ENCODE peak calls at places on chromosomes 13 and 19, in five cellular contexts. One of them, this sample, is unnamed.

GRCh38 chr19:49678970-49679831 is 2.1 kb downstream of the PRMT1 start:
- DNase-seq in HCT116: no peak
- DNase-seq in left colon: no peak
- DNase-seq in activated effector memory CD4-positive, alpha-beta T cell treated with Interleukin-2 at 50 U/mL for 16 hours: no peak
- DNase-seq in NCI-H510A treated with DMSO at 0.1 percent for 48 hours: no peak
- DNase-seq in this sample: no peak

GRCh38 chr19:10502524-10503001 is 593 bp downstream of the KEAP1 start:
- DNase-seq in NCI-H510A treated with DMSO at 0.1 percent for 48 hours: peak; percentile 84
- DNase-seq in activated effector memory CD4-positive, alpha-beta T cell treated with Interleukin-2 at 50 U/mL for 16 hours: peak; percentile 84
- DNase-seq in left colon: peak; percentile 95
- DNase-seq in HCT116: peak; percentile 79
- DNase-seq in this sample: peak; percentile 90

GRCh38 chr19:4088975-4089374 is 22.3 kb upstream of the ZBTB7A start:
- DNase-seq in HCT116: no peak
- DNase-seq in NCI-H510A treated with DMSO at 0.1 percent for 48 hours: no peak
- DNase-seq in left colon: no peak
- DNase-seq in activated effector memory CD4-positive, alpha-beta T cell treated with Interleukin-2 at 50 U/mL for 16 hours: peak; percentile 44
- DNase-seq in this sample: no peak

GRCh38 chr13:56900549-56901279 is 240.0 kb upstream of the PRR20A start:
- DNase-seq in left colon: no peak
- DNase-seq in HCT116: no peak
- DNase-seq in NCI-H510A treated with DMSO at 0.1 percent for 48 hours: no peak
- DNase-seq in activated effector memory CD4-positive, alpha-beta T cell treated with Interleukin-2 at 50 U/mL for 16 hours: no peak
- DNase-seq in this sample: no peak

GRCh38 chr19:57671124-57671895 is 2.6 kb downstream of the ZSCAN4 start:
- DNase-seq in HCT116: no peak
- DNase-seq in NCI-H510A treated with DMSO at 0.1 percent for 48 hours: no peak
- DNase-seq in left colon: no peak
- DNase-seq in activated effector memory CD4-positive, alpha-beta T cell treated with Interleukin-2 at 50 U/mL for 16 hours: no peak
- DNase-seq in this sample: no peak

GRCh38 chr19:52665529-52665928 is 27.4 kb upstream of the ZNF83 start:
- DNase-seq in left colon: no peak
- DNase-seq in NCI-H510A treated with DMSO at 0.1 percent for 48 hours: no peak
- DNase-seq in HCT116: peak; percentile 53
- DNase-seq in activated effector memory CD4-positive, alpha-beta T cell treated with Interleukin-2 at 50 U/mL for 16 hours: no peak
- DNase-seq in this sample: no peak

GRCh38 chr13:49995535-49996165 is 1.2 kb upstream of the TRIM13 start:
- DNase-seq in NCI-H510A treated with DMSO at 0.1 percent for 48 hours: no peak
- DNase-seq in HCT116: no peak
- DNase-seq in left colon: no peak
- DNase-seq in activated effector memory CD4-positive, alpha-beta T cell treated with Interleukin-2 at 50 U/mL for 16 hours: no peak
- DNase-seq in this sample: no peak

GRCh38 chr19:39299832-39300231 is 3.6 kb downstream of the IFNL1 start:
- DNase-seq in activated effector memory CD4-positive, alpha-beta T cell treated with Interleukin-2 at 50 U/mL for 16 hours: no peak
- DNase-seq in left colon: no peak
- DNase-seq in NCI-H510A treated with DMSO at 0.1 percent for 48 hours: no peak
- DNase-seq in HCT116: no peak
- DNase-seq in this sample: no peak

GRCh38 chr19:33429891-33430673 is 56.6 kb downstream of the CEBPG start:
- DNase-seq in NCI-H510A treated with DMSO at 0.1 percent for 48 hours: no peak
- DNase-seq in HCT116: no peak
- DNase-seq in left colon: no peak
- DNase-seq in activated effector memory CD4-positive, alpha-beta T cell treated with Interleukin-2 at 50 U/mL for 16 hours: peak; percentile 18
- DNase-seq in this sample: no peak

GRCh38 chr13:32164622-32165268 is 133.2 kb downstream of the FRY start:
- DNase-seq in NCI-H510A treated with DMSO at 0.1 percent for 48 hours: peak; percentile 51
- DNase-seq in HCT116: peak; percentile 75
- DNase-seq in left colon: peak; percentile 8
- DNase-seq in activated effector memory CD4-positive, alpha-beta T cell treated with Interleukin-2 at 50 U/mL for 16 hours: no peak
- DNase-seq in this sample: peak; percentile 61

GRCh38 chr19:6071840-6072239 is 38.5 kb downstream of the RFX2 start:
- DNase-seq in left colon: no peak
- DNase-seq in HCT116: no peak
- DNase-seq in NCI-H510A treated with DMSO at 0.1 percent for 48 hours: no peak
- DNase-seq in activated effector memory CD4-positive, alpha-beta T cell treated with Interleukin-2 at 50 U/mL for 16 hours: no peak
- DNase-seq in this sample: no peak

GRCh38 chr13:67643656-67644055 is 413.5 kb upstream of the PCDH9 start:
- DNase-seq in left colon: no peak
- DNase-seq in HCT116: no peak
- DNase-seq in activated effector memory CD4-positive, alpha-beta T cell treated with Interleukin-2 at 50 U/mL for 16 hours: no peak
- DNase-seq in NCI-H510A treated with DMSO at 0.1 percent for 48 hours: no peak
- DNase-seq in this sample: no peak

GRCh38 chr13:97249093-97249787 is 27.1 kb downstream of the MBNL2 start:
- DNase-seq in HCT116: no peak
- DNase-seq in activated effector memory CD4-positive, alpha-beta T cell treated with Interleukin-2 at 50 U/mL for 16 hours: no peak
- DNase-seq in left colon: no peak
- DNase-seq in NCI-H510A treated with DMSO at 0.1 percent for 48 hours: no peak
- DNase-seq in this sample: no peak